ENCODE peak calls at places on chromosome 20, in eight cellular contexts. F, X, O, Z, E, B, H and N are unnamed samples.
A peak's percentile ranks its signal among the peaks of the same experiment; 100 is the strongest.

GRCh38 chr20:31566658-31567379 is 38.3 kb upstream of the ID1 start:
- DNase-seq in F (no peak), X (no peak), O (peak; percentile 69), Z (peak; percentile 53), E (no peak), B (peak; percentile 75), H (no peak), N (no peak)

GRCh38 chr20:46023999-46024398 is 5.0 kb upstream of the SLC12A5 start:
- DNase-seq in F (no peak), X (no peak), O (no peak), Z (no peak), E (no peak), B (no peak), H (no peak), N (no peak)

GRCh38 chr20:2174067-2174466 is 72.4 kb downstream of the STK35 start:
- DNase-seq in F (no peak), X (no peak), O (no peak), Z (no peak), E (no peak), B (no peak), H (no peak), N (no peak)

GRCh38 chr20:32427996-32428395 is 69.9 kb downstream of the ASXL1 start:
- DNase-seq in F (no peak), X (no peak), O (no peak), Z (no peak), E (no peak), B (no peak), H (no peak), N (no peak)

GRCh38 chr20:35640724-35641123 is 24.0 kb downstream of the CPNE1 start:
- DNase-seq in F (no peak), X (no peak), O (no peak), Z (no peak), E (no peak), B (no peak), H (no peak), N (no peak)

GRCh38 chr20:10555865-10556308 is 117.9 kb downstream of the JAG1 start:
- DNase-seq in F (peak; percentile 63), X (no peak), O (no peak), Z (no peak), E (peak; percentile 79), B (no peak), H (peak; percentile 78), N (no peak)

GRCh38 chr20:50256577-50256976 is 65.9 kb downstream of the CEBPB start:
- DNase-seq in F (no peak), X (no peak), O (no peak), Z (no peak), E (no peak), B (no peak), H (no peak), N (peak; percentile 46)

GRCh38 chr20:63878855-63879254 is 13.8 kb downstream of the TPD52L2 start:
- DNase-seq in F (no peak), X (no peak), O (no peak), Z (no peak), E (no peak), B (no peak), H (no peak), N (no peak)

GRCh38 chr20:24034820-24035219 is 46.2 kb upstream of the GGTLC1 start:
- DNase-seq in F (no peak), X (no peak), O (no peak), Z (no peak), E (peak; percentile 6), B (no peak), H (peak; percentile 67), N (no peak)

GRCh38 chr20:24698706-24699206 is 229.3 kb downstream of the SYNDIG1 start:
- DNase-seq in F (no peak), X (no peak), O (no peak), Z (no peak), E (no peak), B (no peak), H (no peak), N (no peak)

GRCh38 chr20:56445130-56445529 is 23.3 kb upstream of the RTF2 start:
- DNase-seq in F (no peak), X (no peak), O (no peak), Z (no peak), E (no peak), B (no peak), H (no peak), N (no peak)

GRCh38 chr20:56445540-56445939 is 22.9 kb upstream of the RTF2 start:
- DNase-seq in F (no peak), X (no peak), O (no peak), Z (peak; percentile 48), E (no peak), B (no peak), H (no peak), N (no peak)

GRCh38 chr20:56442381-56443365 is 25.8 kb upstream of the RTF2 start:
- DNase-seq in F (peak; percentile 28), X (no peak), O (no peak), Z (no peak), E (peak; percentile 50), B (no peak), H (no peak), N (peak; percentile 43)

GRCh38 chr20:56447227-56447626 is 21.2 kb upstream of the RTF2 start:
- DNase-seq in F (no peak), X (no peak), O (peak; percentile 44), Z (no peak), E (no peak), B (no peak), H (no peak), N (no peak)

GRCh38 chr20:56443654-56444540 is 24.5 kb upstream of the RTF2 start:
- DNase-seq in F (peak; percentile 74), X (no peak), O (peak; percentile 32), Z (no peak), E (peak; percentile 78), B (no peak), H (no peak), N (no peak)
- H3K4me3 ChIP-seq in F (no peak overlapping the region), X (peak overlapping the region; percentile 9), O (no peak overlapping the region), Z (no peak overlapping the region), E (peak overlapping the region; percentile 7), B (no peak overlapping the region), H (no peak overlapping the region), N (no peak overlapping the region)

GRCh38 chr20:208937-209566 is 18.0 kb upstream of the DEFB129 start:
- DNase-seq in F (peak; percentile 81), X (no peak), O (peak; percentile 60), Z (no peak), E (peak; percentile 83), B (peak; percentile 38), H (peak; percentile 88), N (peak; percentile 76)
- TF ChIP-seq CTCF in F (peak; percentile 68), X (peak; percentile 61), O (peak; percentile 72), Z (no peak), E (peak; percentile 78), B (peak; percentile 58), H (peak; percentile 72), N (peak; percentile 79)

DNA sequence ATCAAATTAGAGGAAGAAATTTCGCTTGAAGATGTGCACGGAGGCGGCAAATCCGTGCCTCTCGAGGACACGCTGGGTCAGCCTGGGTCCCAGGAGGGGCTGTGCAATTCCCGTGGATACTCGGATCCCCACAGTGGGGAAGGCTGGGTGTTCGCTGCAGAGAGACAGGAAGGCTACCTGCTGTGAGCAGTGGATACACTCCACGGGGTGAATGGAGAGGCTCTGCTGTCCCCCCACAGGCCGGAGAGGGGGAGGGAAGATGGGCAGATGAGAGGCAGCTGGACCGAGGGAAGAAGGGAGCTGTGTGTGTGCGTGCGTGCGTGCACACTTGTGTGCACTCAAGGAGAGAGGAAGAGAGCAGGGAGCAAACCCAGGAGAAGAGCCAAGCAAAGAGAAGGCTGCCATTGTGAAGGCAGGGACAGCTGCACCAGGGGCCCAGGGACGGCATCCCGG is 57.3 kb downstream of the SULF2 start:
- DNase-seq in F (no peak), X (no peak), O (no peak), Z (no peak), E (no peak), B (no peak), H (no peak), N (no peak)
- H3K4me3 ChIP-seq in F (no peak overlapping the region), X (no peak overlapping the region), O (no peak overlapping the region), Z (no peak overlapping the region), E (no peak overlapping the region), B (no peak overlapping the region), H (no peak overlapping the region), N (peak overlapping the region; percentile 12)

DNA sequence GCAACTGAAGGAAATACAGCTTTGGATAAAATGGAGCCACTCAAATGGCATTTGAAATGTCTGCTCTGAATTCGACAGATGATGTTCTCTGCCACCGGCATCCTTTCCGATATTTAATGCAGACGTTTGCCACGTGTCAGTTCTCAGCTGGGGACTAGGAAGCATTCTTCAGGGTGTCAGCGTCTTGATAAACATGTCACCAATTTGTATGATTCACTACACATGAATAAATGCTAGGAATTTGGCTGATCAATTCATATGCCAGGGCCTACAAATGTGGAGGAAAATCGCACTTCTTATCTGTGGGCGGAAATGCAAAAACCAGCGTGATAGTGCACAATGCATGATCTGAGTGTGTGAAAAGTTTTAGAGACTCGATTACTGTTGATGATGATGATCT is 169.5 kb downstream of the SLC24A3 start:
- DNase-seq in F (peak; percentile 1), X (no peak), O (no peak), Z (no peak), E (no peak), B (no peak), H (no peak), N (no peak)
- TF ChIP-seq CTCF in F (no peak), X (no peak), O (no peak), Z (no peak), E (no peak), B (no peak), H (no peak), N (no peak)

DNA sequence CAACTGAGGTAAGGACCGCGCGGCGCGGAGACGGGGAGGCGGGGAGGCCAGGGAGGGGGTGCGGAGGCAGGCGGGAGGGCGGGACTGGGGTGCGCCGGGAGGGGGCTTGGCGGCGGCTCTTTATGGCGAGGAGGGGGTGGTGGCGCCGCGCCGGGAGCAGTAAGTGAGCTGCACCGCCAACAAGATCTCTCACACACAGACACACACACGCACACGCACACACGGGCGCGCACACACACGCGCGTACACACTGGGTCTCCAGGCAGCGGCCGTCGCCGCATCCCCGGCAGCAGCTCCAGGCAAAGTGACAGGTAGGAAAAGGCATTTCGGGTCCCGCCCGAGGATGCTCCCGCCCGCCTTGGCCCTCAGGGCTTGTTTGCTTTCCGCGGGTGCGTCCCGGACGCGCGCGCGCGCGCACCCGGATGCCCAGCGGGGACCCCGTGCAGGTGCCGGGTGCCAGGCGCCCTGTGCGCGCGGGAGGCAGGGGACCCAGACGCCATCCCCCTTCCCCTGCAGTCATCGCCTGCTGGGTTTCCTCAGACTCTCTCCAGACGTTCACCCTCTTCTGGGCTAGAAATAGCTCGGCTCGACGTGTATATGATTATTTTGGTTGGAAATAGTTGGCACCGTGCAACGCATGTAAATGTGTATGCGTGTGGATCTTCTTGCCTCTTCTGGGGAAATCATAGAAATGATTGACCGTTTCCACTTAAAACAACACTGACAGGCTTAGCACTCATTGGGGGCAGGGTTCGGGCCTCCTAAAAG is at the start of gene PLCB4:
- DNase-seq in F (peak; percentile 34), X (no peak), O (peak; percentile 56), Z (peak; percentile 88), E (peak; percentile 24), B (no peak), H (peak; percentile 30), N (no peak)
- H3K4me3 ChIP-seq in F (peak within 1 kb of the TSS; percentile 96), X (peak within 1 kb of the TSS; percentile 93), O (peak within 1 kb of the TSS; percentile 66), Z (peak within 1 kb of the TSS; percentile 60), E (peak within 1 kb of the TSS; percentile 61), B (peak within 1 kb of the TSS; percentile 74), H (peak within 1 kb of the TSS; percentile 71), N (no peak within 1 kb of the TSS)